ENCODE peak calls at places on chromosome 1, in four cellular contexts. One of them, this sample, is unnamed.
A peak's percentile ranks its signal among the peaks of the same experiment; 100 is the strongest.

GRCh38 chr1:53090227-53091147 is 28.5 kb downstream of the PODN start:
- DNase-seq in IMR-90: no peak
- DNase-seq in left lung: no peak
- DNase-seq in epithelial cell of esophagus: no peak
- DNase-seq in this sample: no peak

GRCh38 chr1:48947761-48948537 is 171.3 kb upstream of the BEND5 start:
- DNase-seq in IMR-90: no peak
- DNase-seq in left lung: no peak
- DNase-seq in epithelial cell of esophagus: no peak
- DNase-seq in this sample: no peak

GRCh38 chr1:196143602-196144342 is 464.5 kb downstream of the KCNT2 start:
- DNase-seq in IMR-90: no peak
- DNase-seq in left lung: no peak
- DNase-seq in epithelial cell of esophagus: no peak
- DNase-seq in this sample: no peak

GRCh38 chr1:169381162-169381561 is 13.2 kb downstream of the BLZF1 start:
- DNase-seq in IMR-90: no peak
- DNase-seq in left lung: no peak
- DNase-seq in epithelial cell of esophagus: no peak
- DNase-seq in this sample: no peak

GRCh38 chr1:10429868-10430215 is 391 bp upstream of the CENPS start:
- DNase-seq in IMR-90: peak; percentile 17
- DNase-seq in left lung: no peak
- DNase-seq in epithelial cell of esophagus: peak; percentile 32
- DNase-seq in this sample: no peak

GRCh38 chr1:185733818-185734709 is at the start of gene HMCN1:
- DNase-seq in IMR-90: peak; percentile 65
- DNase-seq in left lung: peak; percentile 84
- DNase-seq in epithelial cell of esophagus: peak; percentile 41
- DNase-seq in this sample: peak; percentile 34

GRCh38 chr1:56453722-56454078 is 125.7 kb downstream of the PLPP3 start:
- DNase-seq in IMR-90: no peak
- DNase-seq in left lung: no peak
- DNase-seq in epithelial cell of esophagus: no peak
- DNase-seq in this sample: no peak

GRCh38 chr1:230518511-230518910 is 92.4 kb upstream of the PGBD5 start:
- DNase-seq in IMR-90: no peak
- DNase-seq in left lung: no peak
- DNase-seq in epithelial cell of esophagus: no peak
- DNase-seq in this sample: no peak

GRCh38 chr1:212491454-212491853 is 58.7 kb downstream of the NENF start:
- DNase-seq in IMR-90: no peak
- DNase-seq in left lung: no peak
- DNase-seq in epithelial cell of esophagus: no peak
- DNase-seq in this sample: no peak

GRCh38 chr1:103788377-103788776 is 38.7 kb downstream of the AMY1C start:
- DNase-seq in IMR-90: no peak
- DNase-seq in left lung: no peak
- DNase-seq in epithelial cell of esophagus: peak; percentile 13
- DNase-seq in this sample: no peak
- TF ChIP-seq CTCF in IMR-90: peak; percentile 33
- TF ChIP-seq CTCF in left lung: no peak
- TF ChIP-seq CTCF in epithelial cell of esophagus: peak; percentile 6
- TF ChIP-seq CTCF in this sample: no peak

DNA sequence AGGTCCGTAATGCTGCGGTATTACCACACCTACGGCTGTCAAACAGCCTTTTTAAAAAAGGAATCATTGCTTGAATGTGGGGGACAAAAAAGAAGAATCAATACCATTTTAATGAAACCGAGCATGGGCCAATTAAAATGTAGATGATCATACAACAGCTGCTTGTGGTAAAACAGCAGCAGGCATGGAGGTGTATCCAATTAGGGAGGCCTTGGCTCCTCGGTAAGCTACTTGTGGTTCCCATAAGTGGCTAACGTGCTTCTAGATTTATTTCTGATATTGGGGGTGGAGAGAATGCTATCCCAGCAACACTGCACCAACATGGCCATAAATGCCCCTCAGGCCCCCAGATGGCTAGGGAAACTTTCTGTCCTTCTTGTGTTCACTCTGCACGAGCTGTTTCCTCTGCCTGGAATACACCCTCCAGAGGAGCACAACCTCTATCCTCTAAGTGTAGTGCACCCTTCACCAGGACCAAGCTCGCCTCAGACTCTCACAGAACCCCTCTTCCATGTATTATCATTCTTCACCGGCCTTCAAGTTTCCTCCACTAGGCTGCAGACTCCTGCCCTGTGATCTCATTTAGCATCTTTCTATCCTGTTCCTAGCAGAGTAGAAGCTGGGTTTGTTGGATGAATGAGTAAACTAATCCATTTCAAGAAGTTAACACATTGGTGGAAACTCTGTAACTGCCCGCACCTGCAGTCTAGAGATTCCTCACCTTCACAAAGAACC is 1.6 kb downstream of the PTPN14 start:
- DNase-seq in IMR-90: peak; percentile 62
- DNase-seq in left lung: no peak
- DNase-seq in epithelial cell of esophagus: peak; percentile 44
- DNase-seq in this sample: no peak
- TF ChIP-seq CTCF in IMR-90: peak; percentile 41
- TF ChIP-seq CTCF in left lung: no peak
- TF ChIP-seq CTCF in epithelial cell of esophagus: peak; percentile 37
- TF ChIP-seq CTCF in this sample: no peak

DNA sequence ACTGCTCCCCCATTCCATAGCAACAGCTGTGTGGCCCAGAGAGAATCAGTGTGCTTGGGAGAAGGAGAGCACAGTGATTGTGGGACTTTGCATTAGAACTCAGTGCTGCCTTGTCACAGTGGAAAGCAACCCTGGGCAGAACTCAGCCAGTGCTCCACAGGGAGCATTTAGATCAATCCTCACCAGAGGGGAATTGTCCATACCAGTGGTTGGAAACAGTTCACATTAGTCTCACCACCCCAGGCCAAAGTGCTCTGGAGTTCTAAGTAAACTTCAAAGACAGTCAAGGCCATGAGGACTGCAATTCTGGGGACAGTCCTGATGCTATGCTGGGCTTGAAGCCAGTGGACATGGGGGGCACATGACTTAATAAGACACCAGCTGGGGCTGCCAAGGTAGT is 12.9 kb upstream of the SMAP2 start:
- DNase-seq in IMR-90: no peak
- DNase-seq in left lung: no peak
- DNase-seq in epithelial cell of esophagus: no peak
- DNase-seq in this sample: no peak
- TF ChIP-seq CTCF in IMR-90: no peak
- TF ChIP-seq CTCF in left lung: no peak
- TF ChIP-seq CTCF in epithelial cell of esophagus: no peak
- TF ChIP-seq CTCF in this sample: no peak

DNA sequence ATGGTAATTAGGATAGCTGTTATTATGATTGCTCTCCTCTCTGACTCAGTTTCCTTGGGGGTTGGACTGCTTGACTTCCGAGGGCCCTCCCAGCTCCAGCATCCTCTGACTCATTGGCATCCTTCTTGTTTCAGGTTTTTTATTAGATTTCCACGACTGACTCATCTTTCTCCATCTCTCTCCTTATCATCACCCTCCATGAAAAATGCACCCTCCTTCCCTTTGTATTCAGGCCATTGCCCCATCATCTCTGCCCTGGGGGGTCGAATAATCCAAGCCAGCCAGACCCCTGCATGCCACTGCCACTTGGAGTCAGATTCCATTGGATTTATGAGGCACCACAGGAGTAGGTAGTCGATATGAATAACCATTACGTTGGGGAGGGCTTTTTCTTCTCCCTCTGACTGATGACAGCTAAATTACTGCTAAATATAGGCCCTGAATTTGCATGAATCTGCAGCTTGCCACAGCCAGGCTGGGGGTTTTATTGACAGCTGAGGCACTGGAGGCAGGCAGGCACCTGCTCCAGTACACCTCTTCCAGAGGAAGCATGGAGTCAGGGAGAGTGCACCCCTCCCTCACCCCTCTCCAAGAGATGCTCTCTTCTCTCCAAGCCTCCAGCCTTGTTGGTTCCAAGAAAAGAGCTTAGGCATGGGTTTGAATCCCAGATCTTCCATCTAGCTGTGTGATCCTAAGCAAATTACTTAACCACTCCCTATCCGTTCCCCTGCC is 91.8 kb downstream of the C1orf94 start:
- DNase-seq in IMR-90: peak; percentile 4
- DNase-seq in left lung: no peak
- DNase-seq in epithelial cell of esophagus: no peak
- DNase-seq in this sample: no peak
- TF ChIP-seq CTCF in IMR-90: no peak
- TF ChIP-seq CTCF in left lung: no peak
- TF ChIP-seq CTCF in epithelial cell of esophagus: no peak
- TF ChIP-seq CTCF in this sample: no peak

DNA sequence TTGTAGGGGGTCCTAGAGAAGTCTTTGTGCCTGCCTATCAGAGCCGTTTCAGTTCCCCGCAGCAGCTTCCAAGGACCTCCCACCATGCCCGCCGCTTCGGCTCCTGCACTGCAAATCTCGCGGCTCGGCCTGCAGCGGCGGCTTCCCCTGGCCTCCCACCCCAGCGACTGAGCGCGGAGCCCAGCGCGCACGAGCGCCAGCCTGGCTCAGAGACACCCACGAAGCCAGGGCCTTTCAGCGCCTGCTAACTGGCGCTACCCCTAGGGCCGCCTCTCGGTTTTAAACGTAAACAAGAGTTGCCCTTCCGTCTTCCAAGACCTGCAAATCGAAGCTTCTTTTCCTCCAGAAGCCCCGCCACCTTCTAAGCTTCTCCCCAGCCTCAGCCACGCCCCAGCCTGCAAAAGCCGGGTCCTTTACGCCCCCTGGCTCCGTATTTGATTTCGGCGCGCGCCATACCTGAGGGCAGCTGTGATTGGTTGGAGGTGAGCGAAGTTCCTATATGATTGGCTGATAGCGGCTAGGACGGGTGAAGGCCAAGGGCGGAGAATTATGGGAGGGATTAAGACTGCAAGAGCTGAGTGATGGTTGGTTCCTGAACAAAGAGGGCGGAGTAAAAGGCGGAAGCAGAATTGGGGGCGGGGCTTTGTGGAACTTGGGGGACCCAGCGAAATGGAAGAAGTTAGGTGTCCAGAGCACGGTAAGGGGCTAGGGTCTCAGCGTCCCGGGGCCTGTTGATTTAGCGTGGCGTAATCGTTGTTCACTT is at the start of gene TTF2:
- DNase-seq in IMR-90: peak; percentile 98
- DNase-seq in left lung: peak; percentile 94
- DNase-seq in epithelial cell of esophagus: peak; percentile 99
- DNase-seq in this sample: peak; percentile 93
- TF ChIP-seq CTCF in IMR-90: no peak
- TF ChIP-seq CTCF in left lung: no peak
- TF ChIP-seq CTCF in epithelial cell of esophagus: peak; percentile 25
- TF ChIP-seq CTCF in this sample: peak; percentile 39

DNA sequence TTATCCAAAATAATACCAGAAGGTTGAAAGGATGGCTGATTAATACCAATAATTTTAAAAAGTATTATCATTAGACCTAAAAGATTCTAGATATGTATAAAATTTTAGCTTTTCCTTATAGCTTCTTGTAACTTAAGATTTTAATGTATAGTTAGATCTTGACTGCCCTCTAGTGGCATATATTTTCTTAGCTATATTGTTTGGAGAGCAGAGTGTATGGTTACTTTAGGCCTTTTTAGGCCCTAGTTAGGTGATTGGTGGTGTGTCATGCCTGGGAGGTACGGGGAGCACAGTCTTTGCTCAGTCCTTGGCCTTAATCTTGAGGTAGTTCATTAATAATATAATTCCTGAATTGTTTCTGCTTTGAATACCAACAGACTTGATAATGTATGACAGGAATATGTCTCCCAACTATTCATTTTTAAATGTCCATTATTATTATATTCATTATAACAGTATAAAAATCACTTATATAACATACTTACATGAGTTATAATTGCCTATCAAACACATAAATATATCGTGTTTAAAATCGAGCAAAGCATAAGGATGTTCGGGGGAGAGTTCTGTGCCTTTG is 328.4 kb downstream of the ZP4 start:
- DNase-seq in IMR-90: peak; percentile 69
- DNase-seq in left lung: no peak
- DNase-seq in epithelial cell of esophagus: peak; percentile 82
- DNase-seq in this sample: no peak
- TF ChIP-seq CTCF in IMR-90: peak; percentile 50
- TF ChIP-seq CTCF in left lung: peak; percentile 66
- TF ChIP-seq CTCF in epithelial cell of esophagus: peak; percentile 47
- TF ChIP-seq CTCF in this sample: peak; percentile 88

This sample was measured in mesothelial cell of epicardium.